ENCODE peak calls at places on chromosomes 12 and 14, in six cellular contexts. One of them, this sample, is unnamed.

GRCh38 chr14:105931808-105932483 is 405.6 kb downstream of the TMEM121 start:
- DNase-seq in HuH-7: no peak
- DNase-seq in stimulated activated CD4-positive, alpha-beta T cell treated with anti-CD3 and anti-CD28 coated beads, Interleukin-1b, Interleukin-23, amount 100 ng/mL, for 1 hour: no peak
- DNase-seq in NCI-H345: no peak
- DNase-seq in caudate nucleus: no peak
- DNase-seq in COLO829: no peak
- DNase-seq in this sample: no peak

GRCh38 chr14:83777516-83777915 is 1752.4 kb upstream of the FLRT2 start:
- DNase-seq in COLO829: no peak
- DNase-seq in stimulated activated CD4-positive, alpha-beta T cell treated with anti-CD3 and anti-CD28 coated beads, Interleukin-1b, Interleukin-23, amount 100 ng/mL, for 1 hour: no peak
- DNase-seq in HuH-7: no peak
- DNase-seq in NCI-H345: no peak
- DNase-seq in caudate nucleus: no peak
- DNase-seq in this sample: no peak

GRCh38 chr12:65121049-65121955 is at the start of gene WIF1:
- DNase-seq in stimulated activated CD4-positive, alpha-beta T cell treated with anti-CD3 and anti-CD28 coated beads, Interleukin-1b, Interleukin-23, amount 100 ng/mL, for 1 hour: no peak
- DNase-seq in HuH-7: peak
- DNase-seq in COLO829: no peak
- DNase-seq in NCI-H345: peak
- DNase-seq in caudate nucleus: peak
- DNase-seq in this sample: peak

GRCh38 chr12:75481774-75482173 is 1.2 kb downstream of the GLIPR1 start:
- DNase-seq in COLO829: no peak
- DNase-seq in stimulated activated CD4-positive, alpha-beta T cell treated with anti-CD3 and anti-CD28 coated beads, Interleukin-1b, Interleukin-23, amount 100 ng/mL, for 1 hour: no peak
- DNase-seq in HuH-7: no peak
- DNase-seq in caudate nucleus: no peak
- DNase-seq in NCI-H345: no peak
- DNase-seq in this sample: peak

GRCh38 chr14:89190779-89191513 is 226.1 kb downstream of the FOXN3 start:
- DNase-seq in HuH-7: no peak
- DNase-seq in caudate nucleus: no peak
- DNase-seq in NCI-H345: peak
- DNase-seq in stimulated activated CD4-positive, alpha-beta T cell treated with anti-CD3 and anti-CD28 coated beads, Interleukin-1b, Interleukin-23, amount 100 ng/mL, for 1 hour: no peak
- DNase-seq in COLO829: peak
- DNase-seq in this sample: no peak

GRCh38 chr12:67942704-67943103 is 46.5 kb upstream of the IFNG-AS1 start:
- DNase-seq in stimulated activated CD4-positive, alpha-beta T cell treated with anti-CD3 and anti-CD28 coated beads, Interleukin-1b, Interleukin-23, amount 100 ng/mL, for 1 hour: no peak
- DNase-seq in caudate nucleus: no peak
- DNase-seq in HuH-7: no peak
- DNase-seq in NCI-H345: no peak
- DNase-seq in COLO829: no peak
- DNase-seq in this sample: peak

GRCh38 chr12:119988788-119989618 is at the start of gene BICDL1:
- DNase-seq in COLO829: peak
- DNase-seq in HuH-7: peak
- DNase-seq in stimulated activated CD4-positive, alpha-beta T cell treated with anti-CD3 and anti-CD28 coated beads, Interleukin-1b, Interleukin-23, amount 100 ng/mL, for 1 hour: peak
- DNase-seq in caudate nucleus: peak
- DNase-seq in NCI-H345: peak
- DNase-seq in this sample: peak

GRCh38 chr12:6953417-6954315 is 2.5 kb downstream of the PTPN6 start:
- DNase-seq in COLO829: no peak
- DNase-seq in stimulated activated CD4-positive, alpha-beta T cell treated with anti-CD3 and anti-CD28 coated beads, Interleukin-1b, Interleukin-23, amount 100 ng/mL, for 1 hour: peak
- DNase-seq in caudate nucleus: no peak
- DNase-seq in NCI-H345: no peak
- DNase-seq in HuH-7: no peak
- DNase-seq in this sample: no peak

GRCh38 chr12:113612076-113612728 is 140.5 kb upstream of the LHX5 start:
- DNase-seq in COLO829: no peak
- DNase-seq in stimulated activated CD4-positive, alpha-beta T cell treated with anti-CD3 and anti-CD28 coated beads, Interleukin-1b, Interleukin-23, amount 100 ng/mL, for 1 hour: no peak
- DNase-seq in caudate nucleus: no peak
- DNase-seq in HuH-7: no peak
- DNase-seq in NCI-H345: no peak
- DNase-seq in this sample: no peak

GRCh38 chr12:125330645-125331341 is 265.6 kb downstream of the AACS start:
- DNase-seq in COLO829: peak
- DNase-seq in NCI-H345: peak
- DNase-seq in caudate nucleus: peak
- DNase-seq in stimulated activated CD4-positive, alpha-beta T cell treated with anti-CD3 and anti-CD28 coated beads, Interleukin-1b, Interleukin-23, amount 100 ng/mL, for 1 hour: no peak
- DNase-seq in HuH-7: peak
- DNase-seq in this sample: peak

GRCh38 chr12:131784909-131785762 is 43.1 kb upstream of the MMP17 start:
- DNase-seq in NCI-H345: no peak
- DNase-seq in stimulated activated CD4-positive, alpha-beta T cell treated with anti-CD3 and anti-CD28 coated beads, Interleukin-1b, Interleukin-23, amount 100 ng/mL, for 1 hour: no peak
- DNase-seq in HuH-7: no peak
- DNase-seq in COLO829: peak
- DNase-seq in caudate nucleus: no peak
- DNase-seq in this sample: no peak

GRCh38 chr14:105937253-105938054 is 411.1 kb downstream of the TMEM121 start:
- DNase-seq in NCI-H345: no peak
- DNase-seq in caudate nucleus: no peak
- DNase-seq in COLO829: no peak
- DNase-seq in stimulated activated CD4-positive, alpha-beta T cell treated with anti-CD3 and anti-CD28 coated beads, Interleukin-1b, Interleukin-23, amount 100 ng/mL, for 1 hour: no peak
- DNase-seq in HuH-7: no peak
- DNase-seq in this sample: no peak

GRCh38 chr12:100913872-100914600 is 119.5 kb downstream of the ANO4 start:
- DNase-seq in COLO829: no peak
- DNase-seq in caudate nucleus: no peak
- DNase-seq in NCI-H345: no peak
- DNase-seq in HuH-7: no peak
- DNase-seq in stimulated activated CD4-positive, alpha-beta T cell treated with anti-CD3 and anti-CD28 coated beads, Interleukin-1b, Interleukin-23, amount 100 ng/mL, for 1 hour: no peak
- DNase-seq in this sample: no peak

GRCh38 chr12:57632369-57632897 is 568 bp downstream of the B4GALNT1 start:
- DNase-seq in stimulated activated CD4-positive, alpha-beta T cell treated with anti-CD3 and anti-CD28 coated beads, Interleukin-1b, Interleukin-23, amount 100 ng/mL, for 1 hour: no peak
- DNase-seq in HuH-7: peak
- DNase-seq in caudate nucleus: no peak
- DNase-seq in COLO829: no peak
- DNase-seq in NCI-H345: peak
- DNase-seq in this sample: no peak

GRCh38 chr12:118376089-118377004 is at the start of gene SUDS3:
- DNase-seq in NCI-H345: peak
- DNase-seq in caudate nucleus: peak
- DNase-seq in stimulated activated CD4-positive, alpha-beta T cell treated with anti-CD3 and anti-CD28 coated beads, Interleukin-1b, Interleukin-23, amount 100 ng/mL, for 1 hour: peak
- DNase-seq in HuH-7: peak
- DNase-seq in COLO829: peak
- DNase-seq in this sample: peak

GRCh38 chr12:49809369-49810158 is 18.6 kb downstream of the NCKAP5L start:
- DNase-seq in caudate nucleus: no peak
- DNase-seq in COLO829: no peak
- DNase-seq in NCI-H345: no peak
- DNase-seq in stimulated activated CD4-positive, alpha-beta T cell treated with anti-CD3 and anti-CD28 coated beads, Interleukin-1b, Interleukin-23, amount 100 ng/mL, for 1 hour: no peak
- DNase-seq in HuH-7: no peak
- DNase-seq in this sample: no peak

GRCh38 chr14:104228716-104229620 is 90.6 kb downstream of the KIF26A start:
- DNase-seq in NCI-H345: no peak
- DNase-seq in stimulated activated CD4-positive, alpha-beta T cell treated with anti-CD3 and anti-CD28 coated beads, Interleukin-1b, Interleukin-23, amount 100 ng/mL, for 1 hour: no peak
- DNase-seq in COLO829: no peak
- DNase-seq in caudate nucleus: no peak
- DNase-seq in HuH-7: no peak
- DNase-seq in this sample: no peak

GRCh38 chr14:20609215-20610001 is 18.2 kb upstream of the RNASE12 start:
- DNase-seq in stimulated activated CD4-positive, alpha-beta T cell treated with anti-CD3 and anti-CD28 coated beads, Interleukin-1b, Interleukin-23, amount 100 ng/mL, for 1 hour: no peak
- DNase-seq in NCI-H345: peak
- DNase-seq in HuH-7: peak
- DNase-seq in caudate nucleus: peak
- DNase-seq in COLO829: peak
- DNase-seq in this sample: peak

GRCh38 chr12:75650989-75651695 is 139.7 kb upstream of the KRR1 start:
- DNase-seq in HuH-7: no peak
- DNase-seq in stimulated activated CD4-positive, alpha-beta T cell treated with anti-CD3 and anti-CD28 coated beads, Interleukin-1b, Interleukin-23, amount 100 ng/mL, for 1 hour: no peak
- DNase-seq in COLO829: no peak
- DNase-seq in NCI-H345: no peak
- DNase-seq in caudate nucleus: no peak
- DNase-seq in this sample: no peak

GRCh38 chr12:46530373-46531056 is 157.9 kb upstream of the SLC38A2 start:
- DNase-seq in stimulated activated CD4-positive, alpha-beta T cell treated with anti-CD3 and anti-CD28 coated beads, Interleukin-1b, Interleukin-23, amount 100 ng/mL, for 1 hour: no peak
- DNase-seq in NCI-H345: no peak
- DNase-seq in caudate nucleus: no peak
- DNase-seq in COLO829: no peak
- DNase-seq in HuH-7: no peak
- DNase-seq in this sample: no peak

GRCh38 chr14:34678306-34678705 is 36.1 kb downstream of the CFL2 start:
- DNase-seq in NCI-H345: no peak
- DNase-seq in stimulated activated CD4-positive, alpha-beta T cell treated with anti-CD3 and anti-CD28 coated beads, Interleukin-1b, Interleukin-23, amount 100 ng/mL, for 1 hour: no peak
- DNase-seq in HuH-7: no peak
- DNase-seq in caudate nucleus: no peak
- DNase-seq in COLO829: no peak
- DNase-seq in this sample: no peak

GRCh38 chr12:120586216-120586615 is 5.0 kb upstream of the POP5 start:
- DNase-seq in stimulated activated CD4-positive, alpha-beta T cell treated with anti-CD3 and anti-CD28 coated beads, Interleukin-1b, Interleukin-23, amount 100 ng/mL, for 1 hour: no peak
- DNase-seq in HuH-7: no peak
- DNase-seq in COLO829: no peak
- DNase-seq in NCI-H345: no peak
- DNase-seq in caudate nucleus: no peak
- DNase-seq in this sample: no peak

GRCh38 chr12:107593713-107594381 is 91.8 kb upstream of the PWP1 start:
- DNase-seq in stimulated activated CD4-positive, alpha-beta T cell treated with anti-CD3 and anti-CD28 coated beads, Interleukin-1b, Interleukin-23, amount 100 ng/mL, for 1 hour: no peak
- DNase-seq in COLO829: peak
- DNase-seq in caudate nucleus: no peak
- DNase-seq in NCI-H345: no peak
- DNase-seq in HuH-7: no peak
- DNase-seq in this sample: no peak

GRCh38 chr14:102363182-102363952 is 626 bp downstream of the TECPR2 start:
- DNase-seq in stimulated activated CD4-positive, alpha-beta T cell treated with anti-CD3 and anti-CD28 coated beads, Interleukin-1b, Interleukin-23, amount 100 ng/mL, for 1 hour: no peak
- DNase-seq in COLO829: peak
- DNase-seq in HuH-7: peak
- DNase-seq in NCI-H345: peak
- DNase-seq in caudate nucleus: no peak
- DNase-seq in this sample: no peak

GRCh38 chr12:6167327-6168280 is 32.6 kb upstream of the CD9 start:
- DNase-seq in HuH-7: no peak
- DNase-seq in NCI-H345: no peak
- DNase-seq in stimulated activated CD4-positive, alpha-beta T cell treated with anti-CD3 and anti-CD28 coated beads, Interleukin-1b, Interleukin-23, amount 100 ng/mL, for 1 hour: no peak
- DNase-seq in caudate nucleus: no peak
- DNase-seq in COLO829: peak
- DNase-seq in this sample: peak

GRCh38 chr14:52325632-52326031 is 11.5 kb downstream of the PTGER2 start:
- DNase-seq in COLO829: no peak
- DNase-seq in HuH-7: no peak
- DNase-seq in stimulated activated CD4-positive, alpha-beta T cell treated with anti-CD3 and anti-CD28 coated beads, Interleukin-1b, Interleukin-23, amount 100 ng/mL, for 1 hour: no peak
- DNase-seq in caudate nucleus: no peak
- DNase-seq in NCI-H345: no peak
- DNase-seq in this sample: no peak

GRCh38 chr12:109963330-109963729 is 32.8 kb downstream of the GIT2 start:
- DNase-seq in COLO829: no peak
- DNase-seq in HuH-7: no peak
- DNase-seq in NCI-H345: no peak
- DNase-seq in caudate nucleus: no peak
- DNase-seq in stimulated activated CD4-positive, alpha-beta T cell treated with anti-CD3 and anti-CD28 coated beads, Interleukin-1b, Interleukin-23, amount 100 ng/mL, for 1 hour: no peak
- DNase-seq in this sample: no peak

GRCh38 chr14:80504781-80505180 is 293.5 kb upstream of the DIO2 start:
- DNase-seq in NCI-H345: no peak
- DNase-seq in caudate nucleus: no peak
- DNase-seq in HuH-7: no peak
- DNase-seq in COLO829: no peak
- DNase-seq in stimulated activated CD4-positive, alpha-beta T cell treated with anti-CD3 and anti-CD28 coated beads, Interleukin-1b, Interleukin-23, amount 100 ng/mL, for 1 hour: no peak
- DNase-seq in this sample: no peak

GRCh38 chr12:99619389-99620158 is 28.0 kb upstream of the GARIN6 start:
- DNase-seq in HuH-7: peak
- DNase-seq in COLO829: no peak
- DNase-seq in NCI-H345: no peak
- DNase-seq in caudate nucleus: no peak
- DNase-seq in stimulated activated CD4-positive, alpha-beta T cell treated with anti-CD3 and anti-CD28 coated beads, Interleukin-1b, Interleukin-23, amount 100 ng/mL, for 1 hour: no peak
- DNase-seq in this sample: peak

GRCh38 chr14:68704736-68705720 is 87.8 kb downstream of the ZFP36L1 start:
- DNase-seq in caudate nucleus: no peak
- DNase-seq in HuH-7: no peak
- DNase-seq in stimulated activated CD4-positive, alpha-beta T cell treated with anti-CD3 and anti-CD28 coated beads, Interleukin-1b, Interleukin-23, amount 100 ng/mL, for 1 hour: no peak
- DNase-seq in NCI-H345: no peak
- DNase-seq in COLO829: no peak
- DNase-seq in this sample: peak

GRCh38 chr14:76780360-76780759 is 19.1 kb downstream of the VASH1 start:
- DNase-seq in stimulated activated CD4-positive, alpha-beta T cell treated with anti-CD3 and anti-CD28 coated beads, Interleukin-1b, Interleukin-23, amount 100 ng/mL, for 1 hour: no peak
- DNase-seq in HuH-7: no peak
- DNase-seq in NCI-H345: no peak
- DNase-seq in COLO829: no peak
- DNase-seq in caudate nucleus: no peak
- DNase-seq in this sample: no peak

GRCh38 chr12:64034901-64035576 is 187.1 kb downstream of the KICS2 start:
- DNase-seq in caudate nucleus: no peak
- DNase-seq in HuH-7: no peak
- DNase-seq in COLO829: peak
- DNase-seq in NCI-H345: no peak
- DNase-seq in stimulated activated CD4-positive, alpha-beta T cell treated with anti-CD3 and anti-CD28 coated beads, Interleukin-1b, Interleukin-23, amount 100 ng/mL, for 1 hour: no peak
- DNase-seq in this sample: no peak

GRCh38 chr12:118334939-118335567 is 37.7 kb downstream of the TAOK3 start:
- DNase-seq in stimulated activated CD4-positive, alpha-beta T cell treated with anti-CD3 and anti-CD28 coated beads, Interleukin-1b, Interleukin-23, amount 100 ng/mL, for 1 hour: no peak
- DNase-seq in HuH-7: no peak
- DNase-seq in NCI-H345: no peak
- DNase-seq in caudate nucleus: no peak
- DNase-seq in COLO829: no peak
- DNase-seq in this sample: no peak

This sample was measured in cardiac muscle cell.